ENCODE peak calls at places on chromosome 16, in four cellular contexts. K is AG09319; A is activated CD4-positive, alpha-beta T cell treated with anti-CD3 and anti-CD28 coated beads, Interleukin-2, amount 50 U/mL, for 4 hours; E is stimulated activated CD4-positive, alpha-beta T cell treated with anti-CD3 and anti-CD28 coated beads, Interleukin-15, amount 100 ng/mL, for 1 hour. Y is an unnamed sample.

GRCh38 chr16:1137604-1138003 is 15.3 kb upstream of the CACNA1H start:
- DNase-seq in K (no peak), A (no peak), E (no peak), Y (no peak)

GRCh38 chr16:52035406-52035805 is 511.5 kb downstream of the TOX3 start:
- DNase-seq in A (no peak), K (no peak), E (no peak), Y (no peak)

GRCh38 chr16:26058326-26058725 is 366.6 kb downstream of the HS3ST4 start:
- DNase-seq in A (no peak), E (no peak), K (no peak), Y (no peak)

GRCh38 chr16:60204221-60204620 is 1470.1 kb upstream of the GOT2 start:
- DNase-seq in E (no peak), A (no peak), K (no peak), Y (no peak)

GRCh38 chr16:14564323-14564722 is 65.7 kb downstream of the PARN start:
- DNase-seq in E (no peak), A (no peak), K (no peak), Y (no peak)

GRCh38 chr16:52068447-52069074 is 478.4 kb downstream of the TOX3 start:
- DNase-seq in K (no peak), A (no peak), E (no peak), Y (no peak)

GRCh38 chr16:10368984-10369551 is 16.8 kb upstream of the ATF7IP2 start:
- DNase-seq in A (no peak), K (no peak), E (no peak), Y (no peak)

GRCh38 chr16:1291576-1291974 is 17.9 kb upstream of the UBE2I start:
- DNase-seq in E (no peak), K (no peak), A (no peak), Y (no peak)

GRCh38 chr16:74601131-74601871 is 5.6 kb downstream of the GLG1 start:
- DNase-seq in E (peak), K (no peak), A (peak), Y (no peak)

Y was measured in coronary artery.